ENCODE peak calls at places on chromosomes 11 and 22, in six cellular contexts. K is GM13977; U is neural crest cell; I is upper lobe of right lung; N is CD8-positive, alpha-beta T cell; Q is esophagus squamous epithelium. O is an unnamed sample.

GRCh38 chr11:120608760-120609211 is 97.2 kb downstream of the GRIK4 start:
- DNase-seq in U (no peak), N (no peak), Q (no peak), K (no peak), I (no peak), O (no peak)

GRCh38 chr11:128902515-128903066 is 11.4 kb downstream of the KCNJ5 start:
- DNase-seq in U (no peak), N (no peak), I (no peak), K (no peak), Q (no peak), O (no peak)

GRCh38 chr11:29957406-29957805 is 59.4 kb downstream of the KCNA4 start:
- DNase-seq in Q (no peak), K (no peak), I (no peak), N (no peak), U (no peak), O (no peak)

GRCh38 chr11:63763506-63764200 is 4.9 kb downstream of the ZFTA start:
- DNase-seq in Q (no peak), U (peak; percentile 13), I (no peak), N (no peak), K (peak; percentile 38), O (no peak)

GRCh38 chr11:65651589-65652510 is 10.9 kb downstream of the RELA start:
- DNase-seq in Q (no peak), U (no peak), I (peak; percentile 77), N (no peak), K (no peak), O (no peak)

GRCh38 chr22:50268655-50269113 is 1.5 kb downstream of the MAPK11 start:
- DNase-seq in K (no peak), Q (no peak), N (no peak), U (no peak), I (peak; percentile 80), O (no peak)

GRCh38 chr11:74204692-74205091 is 33.6 kb downstream of the PPME1 start:
- DNase-seq in U (no peak), N (no peak), Q (no peak), I (no peak), K (no peak), O (no peak)

GRCh38 chr11:32259641-32260081 is 168.8 kb downstream of the RCN1 start:
- DNase-seq in K (peak; percentile 26), Q (no peak), U (no peak), N (no peak), I (peak; percentile 68), O (no peak)

GRCh38 chr22:23223566-23224317 is 43.4 kb downstream of the BCR start:
- DNase-seq in Q (no peak), U (no peak), K (no peak), I (no peak), N (no peak), O (no peak)

GRCh38 chr11:124605719-124606118 is 5.5 kb upstream of the PANX3 start:
- DNase-seq in N (no peak), U (no peak), Q (no peak), K (no peak), I (no peak), O (no peak)

GRCh38 chr22:27913162-27913741 is 5.8 kb downstream of the PITPNB start:
- DNase-seq in K (peak; percentile 15), N (no peak), U (no peak), Q (no peak), I (no peak), O (no peak)

GRCh38 chr11:1869427-1870325 is 16.8 kb downstream of the LSP1 start:
- DNase-seq in K (no peak), I (peak; percentile 57), U (no peak), N (peak; percentile 20), Q (no peak), O (no peak)

GRCh38 chr11:68978626-68978930 is 2.2 kb downstream of the MRGPRD start:
- DNase-seq in I (no peak), N (no peak), U (no peak), Q (no peak), K (no peak), O (no peak)

GRCh38 chr11:563812-564578 is 3.2 kb downstream of the RASSF7 start:
- DNase-seq in K (no peak), Q (no peak), I (no peak), U (no peak), N (no peak), O (no peak)

GRCh38 chr11:567629-568258 is 7.0 kb downstream of the RASSF7 start:
- DNase-seq in Q (no peak), U (no peak), K (no peak), I (no peak), N (no peak), O (no peak)

GRCh38 chr11:568306-569259 is 7.7 kb upstream of the PHRF1 start:
- DNase-seq in K (peak; percentile 100), U (peak; percentile 92), I (peak; percentile 96), N (peak; percentile 92), Q (no peak), O (peak; percentile 80)

GRCh38 chr11:567036-567628 is 6.4 kb downstream of the RASSF7 start:
- DNase-seq in I (no peak), N (no peak), U (no peak), Q (no peak), K (no peak), O (no peak)

GRCh38 chr11:565921-566509 is 5.2 kb downstream of the RASSF7 start:
- DNase-seq in Q (no peak), N (no peak), K (no peak), I (no peak), U (no peak), O (no peak)
- TF ChIP-seq CTCF in Q (no peak), N (no peak), K (no peak), I (no peak), U (no peak), O (no peak)

DNA sequence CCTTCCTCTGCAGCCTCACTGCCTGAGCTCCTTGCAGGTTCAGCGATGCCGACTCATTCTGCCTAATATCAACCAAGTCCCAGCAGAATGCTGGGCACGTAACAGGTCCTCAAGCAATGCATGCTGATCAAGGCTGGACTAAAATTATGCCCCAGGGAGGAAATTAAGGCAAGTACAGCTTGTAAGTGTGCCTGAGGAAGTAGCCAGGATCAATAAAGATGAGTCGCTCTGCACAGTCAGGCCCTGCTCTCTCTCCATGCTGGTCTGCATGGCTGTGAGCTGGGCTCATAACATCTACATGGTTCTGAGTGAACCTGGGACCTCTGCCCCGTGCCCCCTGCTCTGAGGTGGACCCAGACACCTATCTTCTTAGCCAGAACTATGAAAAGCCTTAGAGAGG is 25.7 kb upstream of the NRIP3 start:
- DNase-seq in N (no peak), K (no peak), I (no peak), U (no peak), Q (no peak), O (no peak)
- TF ChIP-seq CTCF in N (no peak), K (no peak), I (no peak), U (no peak), Q (no peak), O (no peak)

GRCh38 chr11:33835143-33835878 is 56.6 kb downstream of the LMO2 start:
- DNase-seq in K (no peak), U (no peak), Q (no peak), N (no peak), I (no peak), O (no peak)
- TF ChIP-seq CTCF in K (no peak), U (peak; percentile 37), Q (no peak), N (peak; percentile 21), I (peak; percentile 42), O (peak; percentile 65)

GRCh38 chr11:94036096-94036495 is 14.9 kb downstream of the HEPHL1 start:
- DNase-seq in Q (no peak), I (no peak), N (no peak), U (no peak), K (no peak), O (no peak)
- TF ChIP-seq CTCF in Q (no peak), I (no peak), N (no peak), U (no peak), K (no peak), O (no peak)

DNA sequence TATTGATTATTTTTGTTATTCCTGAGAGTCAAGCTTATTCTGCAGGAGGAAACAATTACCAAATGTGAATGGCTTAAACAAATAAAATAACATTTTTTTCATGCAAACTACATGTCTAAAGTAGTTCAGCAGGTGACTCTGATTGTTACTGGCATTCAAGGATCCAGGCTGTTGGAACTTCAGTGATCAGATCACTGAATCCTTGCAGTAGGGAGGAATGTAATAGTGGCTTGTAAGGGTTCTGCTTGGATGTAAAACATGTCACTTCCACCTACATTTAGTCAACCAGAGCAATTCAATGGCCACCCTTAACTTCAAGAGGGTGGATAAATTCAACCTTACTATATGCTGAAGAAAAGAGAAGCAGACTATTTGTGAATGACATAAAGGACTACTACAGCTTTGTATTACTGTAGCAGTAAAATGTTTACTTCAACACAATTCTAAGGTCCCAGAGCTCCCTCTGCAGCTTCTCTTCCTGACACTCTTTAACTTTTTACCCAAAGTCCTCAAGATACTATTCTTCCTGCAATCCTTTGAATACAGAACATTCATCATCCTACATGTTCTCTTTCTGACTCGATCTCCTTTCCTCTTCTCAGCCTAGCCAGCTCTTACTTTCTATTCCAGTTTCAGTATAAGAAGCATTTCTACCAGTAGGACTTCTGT is 284.0 kb downstream of the LRRC4C start:
- DNase-seq in K (no peak), U (no peak), Q (no peak), I (no peak), N (no peak), O (no peak)
- TF ChIP-seq CTCF in K (no peak), U (no peak), Q (no peak), I (no peak), N (no peak), O (no peak)